ENCODE peak calls at places on chromosomes 2 and 18, in eight cellular contexts. L, E, M, Z, C, T, F and I are unnamed samples.

GRCh38 chr2:144137269-144137668 is 382.6 kb downstream of the ZEB2 start:
- DNase-seq in Z (no peak), E (no peak), L (no peak), C (no peak), T (no peak), F (no peak), M (no peak), I (no peak)

GRCh38 chr2:85907671-85908157 is 18.9 kb upstream of the ST3GAL5 start:
- DNase-seq in C (no peak), L (no peak), E (no peak), T (no peak), F (no peak), M (no peak), Z (no peak), I (no peak)

GRCh38 chr18:54958711-54959625 is at the start of gene CCDC68:
- DNase-seq in T (peak; percentile 68), L (peak; percentile 70), Z (no peak), C (peak; percentile 53), E (peak; percentile 76), F (peak; percentile 85), M (peak; percentile 35), I (peak; percentile 25)

GRCh38 chr2:117785740-117786139 is 28.8 kb upstream of the DDX18 start:
- DNase-seq in T (no peak), F (peak; percentile 41), C (peak; percentile 74), E (peak; percentile 81), M (peak; percentile 15), Z (peak; percentile 58), L (peak; percentile 86), I (no peak)

GRCh38 chr2:69333352-69333751 is 53.7 kb downstream of the GFPT1 start:
- DNase-seq in C (no peak), T (no peak), L (no peak), Z (no peak), F (no peak), M (no peak), E (no peak), I (no peak)

GRCh38 chr2:149101818-149102217 is 63.3 kb downstream of the LYPD6B start:
- DNase-seq in L (no peak), T (no peak), F (no peak), C (no peak), E (no peak), Z (no peak), M (no peak), I (no peak)

GRCh38 chr2:204625135-204625534 is 79.9 kb downstream of the PARD3B start:
- DNase-seq in Z (no peak), L (peak; percentile 6), M (no peak), E (no peak), C (peak; percentile 10), T (no peak), F (peak; percentile 27), I (no peak)

GRCh38 chr2:101253013-101253712 is 477 bp downstream of the CNOT11 start:
- DNase-seq in L (peak; percentile 74), E (peak; percentile 68), M (no peak), C (peak; percentile 72), Z (peak; percentile 32), T (peak; percentile 66), F (peak; percentile 59), I (peak; percentile 83)

GRCh38 chr2:207390302-207391095 is 139.3 kb upstream of the CREB1 start:
- DNase-seq in M (no peak), L (no peak), F (no peak), E (no peak), Z (no peak), C (no peak), T (no peak), I (no peak)

GRCh38 chr2:167342769-167343168 is 454.5 kb downstream of the XIRP2 start:
- DNase-seq in C (peak; percentile 44), M (no peak), L (peak; percentile 58), T (no peak), F (no peak), Z (no peak), E (peak; percentile 40), I (no peak)

GRCh38 chr2:64606495-64607363 is 47.0 kb downstream of the SERTAD2 start:
- DNase-seq in L (peak; percentile 75), F (peak; percentile 84), C (peak; percentile 74), Z (no peak), E (peak; percentile 45), M (no peak), T (peak; percentile 86), I (peak; percentile 92)

GRCh38 chr18:13236411-13236810 is 17.9 kb downstream of the LDLRAD4 start:
- DNase-seq in L (no peak), T (no peak), E (no peak), C (no peak), M (no peak), Z (no peak), F (no peak), I (no peak)

DNA sequence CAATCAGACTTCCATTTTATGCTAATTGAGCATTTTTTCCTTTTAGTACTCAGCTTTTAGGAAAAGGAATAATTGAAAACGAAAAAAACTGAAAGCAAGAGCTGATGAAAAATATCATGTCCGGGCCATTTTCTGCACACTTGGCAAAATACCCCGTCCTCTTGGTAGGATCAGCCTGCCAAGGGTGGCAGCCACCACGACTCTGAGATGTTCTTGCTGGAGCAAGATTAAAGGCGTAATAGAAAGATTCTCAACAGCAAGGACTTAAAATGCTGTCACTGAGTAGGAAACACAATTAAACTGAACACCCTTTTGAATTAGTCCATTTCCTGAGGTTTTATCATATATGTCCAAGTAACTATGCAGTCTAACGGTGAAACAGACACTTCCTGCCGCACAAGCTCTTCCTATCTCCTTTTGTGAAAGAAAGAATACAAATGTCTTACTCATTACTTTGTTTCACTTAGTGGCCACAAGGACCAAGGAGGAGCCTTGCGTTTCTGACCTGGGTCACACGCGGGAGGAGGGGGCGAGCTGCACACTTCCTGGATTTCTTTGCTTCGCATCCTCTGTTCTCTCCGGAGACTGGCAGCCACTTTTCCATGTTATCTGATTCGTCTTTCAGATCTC is 222.7 kb downstream of the PIEZO2 start:
- DNase-seq in Z (peak; percentile 82), T (no peak), E (no peak), L (peak; percentile 29), C (no peak), F (no peak), M (no peak), I (no peak)
- H3K4me3 ChIP-seq in Z (peak overlapping the region; percentile 12), T (no peak overlapping the region), E (no peak overlapping the region), L (no peak overlapping the region), C (no peak overlapping the region), F (no peak overlapping the region), M (no peak overlapping the region), I (no peak overlapping the region)

DNA sequence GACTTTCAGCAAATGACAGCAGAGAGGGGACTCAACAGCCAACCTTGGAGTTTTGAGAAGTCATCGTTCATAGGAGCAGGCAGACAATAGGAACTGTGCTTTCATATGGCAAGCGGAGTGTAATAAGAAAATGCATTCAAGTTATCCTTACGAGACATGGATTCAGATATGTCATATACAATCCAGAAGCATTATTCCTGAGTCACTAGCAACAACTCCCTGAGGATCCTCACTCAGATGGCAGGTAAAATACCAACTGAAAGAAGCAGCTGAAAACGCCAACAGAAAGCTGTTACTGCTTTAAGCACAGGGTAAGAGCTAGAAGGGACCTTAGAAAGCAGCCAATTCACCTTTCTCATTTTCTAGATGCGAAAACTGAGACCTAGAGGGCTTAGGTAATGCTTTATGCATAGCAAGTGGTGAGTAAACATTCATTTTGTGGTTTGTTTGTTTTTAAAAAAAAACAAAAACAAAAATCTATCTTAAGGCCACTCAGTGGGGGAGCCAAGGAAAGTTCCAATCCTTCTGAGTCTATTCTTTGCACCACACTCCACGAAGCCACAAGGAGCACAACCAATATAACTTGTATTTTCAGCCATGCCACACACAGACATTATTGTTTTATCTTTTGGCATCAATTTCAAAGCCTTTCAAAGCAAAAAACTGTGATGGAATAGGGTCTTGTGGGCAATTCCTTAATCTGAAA is 89.1 kb upstream of the RIOK3 start:
- DNase-seq in F (no peak), T (no peak), C (no peak), E (no peak), M (no peak), Z (no peak), L (no peak), I (no peak)
- TF ChIP-seq CTCF in F (no peak), T (no peak), C (no peak), E (no peak), M (no peak), Z (no peak), L (no peak), I (no peak)

DNA sequence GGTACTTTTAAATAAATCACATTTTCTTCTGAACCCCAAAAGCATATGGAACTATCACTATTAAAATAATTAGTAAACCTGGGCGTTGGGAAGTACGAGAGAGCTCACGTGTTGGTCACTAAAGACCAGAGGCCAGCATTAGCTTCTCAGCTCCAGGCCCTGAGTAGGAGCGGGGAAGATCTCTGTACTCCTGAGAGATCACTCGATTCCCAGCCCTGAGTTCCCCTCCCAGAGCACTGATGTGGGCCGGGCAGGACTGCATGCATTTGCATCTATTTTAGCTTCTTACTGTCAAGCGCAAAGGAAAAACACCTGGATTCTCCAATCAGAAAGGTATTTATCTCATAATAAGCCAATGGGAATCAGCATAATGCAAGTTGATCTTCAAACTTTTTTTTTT is 6.2 kb downstream of the PXDN start:
- DNase-seq in F (peak; percentile 14), M (no peak), L (no peak), T (no peak), C (no peak), Z (no peak), E (no peak), I (no peak)
- H3K27ac ChIP-seq in F (peak overlapping the region; percentile 2), M (no peak overlapping the region), L (no peak overlapping the region), T (no peak overlapping the region), C (no peak overlapping the region), Z (peak overlapping the region; percentile 84), E (no peak overlapping the region), I (no peak overlapping the region)

GRCh38 chr2:55358451-55358850 is 61.2 kb downstream of the CCDC88A start:
- DNase-seq in F (no peak), E (no peak), T (no peak), C (no peak), L (no peak), Z (no peak), M (no peak), I (no peak)

GRCh38 chr2:55365303-55365702 is 54.4 kb downstream of the CCDC88A start:
- DNase-seq in L (no peak), T (no peak), F (no peak), Z (no peak), E (no peak), M (no peak), C (no peak), I (no peak)

GRCh38 chr2:55364189-55365055 is 55.2 kb downstream of the CCDC88A start:
- DNase-seq in E (no peak), L (no peak), M (peak; percentile 23), Z (peak; percentile 94), C (no peak), T (no peak), F (peak; percentile 26), I (no peak)

GRCh38 chr2:55363636-55364035 is 56.0 kb downstream of the CCDC88A start:
- DNase-seq in Z (no peak), F (no peak), E (no peak), C (no peak), M (no peak), L (no peak), T (no peak), I (no peak)

DNA sequence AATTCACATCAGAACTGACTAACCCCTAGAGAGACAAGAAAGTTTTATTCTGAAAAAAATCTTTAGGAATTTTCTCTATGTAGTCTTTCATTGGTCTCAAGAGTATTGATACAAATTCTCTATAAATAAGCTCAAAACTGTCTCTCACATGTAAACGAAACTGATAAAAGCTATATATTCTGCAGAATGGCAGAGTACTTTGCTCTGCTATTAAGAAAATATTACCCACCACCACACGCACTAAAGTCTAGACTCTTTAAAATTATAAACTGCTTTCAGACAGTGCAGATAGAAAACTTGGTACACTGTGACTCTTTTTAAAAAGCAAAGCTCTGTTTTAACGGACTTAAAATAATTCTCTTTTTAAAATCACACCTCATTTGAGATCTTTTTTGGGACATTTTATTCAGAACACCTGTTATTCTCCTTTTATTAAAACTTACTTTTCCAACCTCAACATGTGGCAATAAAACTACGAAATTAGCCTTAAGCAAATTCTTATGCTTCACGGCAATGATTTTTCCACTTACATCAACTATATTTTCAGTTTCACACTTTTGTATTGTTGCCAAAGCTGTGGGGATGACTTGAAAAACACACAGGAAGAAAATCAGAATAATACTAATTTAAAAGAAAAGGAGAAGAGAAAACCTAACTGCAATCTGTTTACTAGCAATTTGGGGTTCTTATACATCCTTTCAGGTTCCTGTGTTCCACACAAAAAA is 58.0 kb downstream of the CCDC88A start:
- DNase-seq in E (no peak), T (no peak), M (no peak), F (no peak), Z (no peak), C (no peak), L (no peak), I (no peak)
- H3K4me3 ChIP-seq in E (no peak overlapping the region), T (no peak overlapping the region), M (no peak overlapping the region), F (no peak overlapping the region), Z (no peak overlapping the region), C (no peak overlapping the region), L (no peak overlapping the region), I (no peak overlapping the region)